ENCODE peak calls at places on chromosome 7, in ten cellular contexts. One of them, this sample, is unnamed.

GRCh38 chr7:70313251-70313650 is 715.0 kb downstream of the AUTS2 start:
- DNase-seq in activated T-cell treated with anti-CD3 and anti-CD28 coated beads for 24 hours: no peak
- DNase-seq in A549: no peak
- DNase-seq in fibroblast of lung: no peak
- DNase-seq in activated CD4-positive, alpha-beta memory T cell treated with anti-CD3 and anti-CD28 coated beads for 36 hours: no peak
- DNase-seq in HAP-1: no peak
- DNase-seq in GM23248: no peak
- DNase-seq in EL: no peak
- DNase-seq in spleen: no peak
- DNase-seq in brain microvascular endothelial cell: no peak
- DNase-seq in this sample: no peak

GRCh38 chr7:23864984-23865383 is 155.0 kb downstream of the STK31 start:
- DNase-seq in activated T-cell treated with anti-CD3 and anti-CD28 coated beads for 24 hours: no peak
- DNase-seq in A549: no peak
- DNase-seq in fibroblast of lung: peak
- DNase-seq in activated CD4-positive, alpha-beta memory T cell treated with anti-CD3 and anti-CD28 coated beads for 36 hours: no peak
- DNase-seq in HAP-1: no peak
- DNase-seq in GM23248: peak
- DNase-seq in EL: peak
- DNase-seq in spleen: no peak
- DNase-seq in brain microvascular endothelial cell: peak
- DNase-seq in this sample: no peak

GRCh38 chr7:121604627-121605296 is 208.7 kb upstream of the FAM3C start:
- DNase-seq in activated T-cell treated with anti-CD3 and anti-CD28 coated beads for 24 hours: no peak
- DNase-seq in A549: no peak
- DNase-seq in fibroblast of lung: peak
- DNase-seq in activated CD4-positive, alpha-beta memory T cell treated with anti-CD3 and anti-CD28 coated beads for 36 hours: no peak
- DNase-seq in HAP-1: peak
- DNase-seq in GM23248: peak
- DNase-seq in EL: no peak
- DNase-seq in spleen: no peak
- DNase-seq in brain microvascular endothelial cell: peak
- DNase-seq in this sample: no peak

GRCh38 chr7:46024263-46024916 is 103.3 kb upstream of the IGFBP3 start:
- DNase-seq in activated T-cell treated with anti-CD3 and anti-CD28 coated beads for 24 hours: no peak
- DNase-seq in A549: no peak
- DNase-seq in fibroblast of lung: no peak
- DNase-seq in activated CD4-positive, alpha-beta memory T cell treated with anti-CD3 and anti-CD28 coated beads for 36 hours: no peak
- DNase-seq in HAP-1: no peak
- DNase-seq in GM23248: peak
- DNase-seq in EL: no peak
- DNase-seq in spleen: no peak
- DNase-seq in brain microvascular endothelial cell: no peak
- DNase-seq in this sample: no peak

GRCh38 chr7:20776942-20777341 is 9.7 kb downstream of the SP8 start:
- DNase-seq in activated T-cell treated with anti-CD3 and anti-CD28 coated beads for 24 hours: no peak
- DNase-seq in A549: no peak
- DNase-seq in fibroblast of lung: no peak
- DNase-seq in activated CD4-positive, alpha-beta memory T cell treated with anti-CD3 and anti-CD28 coated beads for 36 hours: no peak
- DNase-seq in HAP-1: no peak
- DNase-seq in GM23248: no peak
- DNase-seq in EL: no peak
- DNase-seq in spleen: no peak
- DNase-seq in brain microvascular endothelial cell: no peak
- DNase-seq in this sample: no peak

GRCh38 chr7:135169141-135169935 is 1.2 kb downstream of the CYREN start:
- DNase-seq in activated T-cell treated with anti-CD3 and anti-CD28 coated beads for 24 hours: peak
- DNase-seq in A549: peak
- DNase-seq in fibroblast of lung: no peak
- DNase-seq in activated CD4-positive, alpha-beta memory T cell treated with anti-CD3 and anti-CD28 coated beads for 36 hours: peak
- DNase-seq in HAP-1: peak
- DNase-seq in GM23248: peak
- DNase-seq in EL: peak
- DNase-seq in spleen: peak
- DNase-seq in brain microvascular endothelial cell: peak
- DNase-seq in this sample: peak

GRCh38 chr7:158991824-158992621 is 135.7 kb downstream of the DYNC2I1 start:
- DNase-seq in activated T-cell treated with anti-CD3 and anti-CD28 coated beads for 24 hours: no peak
- DNase-seq in A549: no peak
- DNase-seq in fibroblast of lung: no peak
- DNase-seq in activated CD4-positive, alpha-beta memory T cell treated with anti-CD3 and anti-CD28 coated beads for 36 hours: no peak
- DNase-seq in HAP-1: no peak
- DNase-seq in GM23248: no peak
- DNase-seq in EL: no peak
- DNase-seq in spleen: no peak
- DNase-seq in brain microvascular endothelial cell: no peak
- DNase-seq in this sample: no peak

GRCh38 chr7:70646551-70647248 is 485.2 kb upstream of the GALNT17 start:
- DNase-seq in activated T-cell treated with anti-CD3 and anti-CD28 coated beads for 24 hours: no peak
- DNase-seq in A549: no peak
- DNase-seq in fibroblast of lung: no peak
- DNase-seq in activated CD4-positive, alpha-beta memory T cell treated with anti-CD3 and anti-CD28 coated beads for 36 hours: no peak
- DNase-seq in HAP-1: no peak
- DNase-seq in GM23248: peak
- DNase-seq in EL: no peak
- DNase-seq in spleen: no peak
- DNase-seq in brain microvascular endothelial cell: no peak
- DNase-seq in this sample: no peak

GRCh38 chr7:42492895-42493294 is 255.9 kb upstream of the GLI3 start:
- DNase-seq in activated T-cell treated with anti-CD3 and anti-CD28 coated beads for 24 hours: no peak
- DNase-seq in A549: no peak
- DNase-seq in fibroblast of lung: no peak
- DNase-seq in activated CD4-positive, alpha-beta memory T cell treated with anti-CD3 and anti-CD28 coated beads for 36 hours: no peak
- DNase-seq in HAP-1: no peak
- DNase-seq in GM23248: peak
- DNase-seq in EL: no peak
- DNase-seq in spleen: no peak
- DNase-seq in brain microvascular endothelial cell: no peak
- DNase-seq in this sample: no peak

GRCh38 chr7:122298131-122298530 is 6.4 kb downstream of the FEZF1 start:
- DNase-seq in activated T-cell treated with anti-CD3 and anti-CD28 coated beads for 24 hours: no peak
- DNase-seq in A549: no peak
- DNase-seq in fibroblast of lung: no peak
- DNase-seq in activated CD4-positive, alpha-beta memory T cell treated with anti-CD3 and anti-CD28 coated beads for 36 hours: no peak
- DNase-seq in HAP-1: no peak
- DNase-seq in GM23248: no peak
- DNase-seq in EL: no peak
- DNase-seq in spleen: no peak
- DNase-seq in brain microvascular endothelial cell: no peak
- DNase-seq in this sample: no peak

GRCh38 chr7:26723140-26723539 is 141.2 kb downstream of the SKAP2 start:
- DNase-seq in activated T-cell treated with anti-CD3 and anti-CD28 coated beads for 24 hours: no peak
- DNase-seq in A549: no peak
- DNase-seq in fibroblast of lung: no peak
- DNase-seq in activated CD4-positive, alpha-beta memory T cell treated with anti-CD3 and anti-CD28 coated beads for 36 hours: no peak
- DNase-seq in HAP-1: peak
- DNase-seq in GM23248: no peak
- DNase-seq in EL: no peak
- DNase-seq in spleen: no peak
- DNase-seq in brain microvascular endothelial cell: no peak
- DNase-seq in this sample: no peak

GRCh38 chr7:128827248-128827958 is 2.8 kb upstream of the FLNC start:
- DNase-seq in activated T-cell treated with anti-CD3 and anti-CD28 coated beads for 24 hours: no peak
- DNase-seq in A549: no peak
- DNase-seq in fibroblast of lung: peak
- DNase-seq in activated CD4-positive, alpha-beta memory T cell treated with anti-CD3 and anti-CD28 coated beads for 36 hours: no peak
- DNase-seq in HAP-1: no peak
- DNase-seq in GM23248: peak
- DNase-seq in EL: peak
- DNase-seq in spleen: no peak
- DNase-seq in brain microvascular endothelial cell: peak
- DNase-seq in this sample: no peak

GRCh38 chr7:5693529-5693928 is 87.9 kb downstream of the RNF216 start:
- DNase-seq in activated T-cell treated with anti-CD3 and anti-CD28 coated beads for 24 hours: no peak
- DNase-seq in A549: no peak
- DNase-seq in fibroblast of lung: peak
- DNase-seq in activated CD4-positive, alpha-beta memory T cell treated with anti-CD3 and anti-CD28 coated beads for 36 hours: no peak
- DNase-seq in HAP-1: no peak
- DNase-seq in GM23248: peak
- DNase-seq in EL: peak
- DNase-seq in spleen: peak
- DNase-seq in brain microvascular endothelial cell: peak
- DNase-seq in this sample: no peak

GRCh38 chr7:106653488-106653887 is 7.5 kb downstream of the CCDC71L start:
- DNase-seq in activated T-cell treated with anti-CD3 and anti-CD28 coated beads for 24 hours: no peak
- DNase-seq in A549: no peak
- DNase-seq in fibroblast of lung: no peak
- DNase-seq in activated CD4-positive, alpha-beta memory T cell treated with anti-CD3 and anti-CD28 coated beads for 36 hours: no peak
- DNase-seq in HAP-1: no peak
- DNase-seq in GM23248: no peak
- DNase-seq in EL: no peak
- DNase-seq in spleen: no peak
- DNase-seq in brain microvascular endothelial cell: no peak
- DNase-seq in this sample: no peak

GRCh38 chr7:130721486-130722277 is 12.3 kb downstream of the KLF14 start:
- DNase-seq in activated T-cell treated with anti-CD3 and anti-CD28 coated beads for 24 hours: no peak
- DNase-seq in A549: peak
- DNase-seq in fibroblast of lung: peak
- DNase-seq in activated CD4-positive, alpha-beta memory T cell treated with anti-CD3 and anti-CD28 coated beads for 36 hours: peak
- DNase-seq in HAP-1: peak
- DNase-seq in GM23248: peak
- DNase-seq in EL: peak
- DNase-seq in spleen: peak
- DNase-seq in brain microvascular endothelial cell: peak
- DNase-seq in this sample: no peak

GRCh38 chr7:139066315-139066714 is 30.5 kb upstream of the ZC3HAV1L start:
- DNase-seq in activated T-cell treated with anti-CD3 and anti-CD28 coated beads for 24 hours: no peak
- DNase-seq in A549: no peak
- DNase-seq in fibroblast of lung: no peak
- DNase-seq in activated CD4-positive, alpha-beta memory T cell treated with anti-CD3 and anti-CD28 coated beads for 36 hours: no peak
- DNase-seq in HAP-1: no peak
- DNase-seq in GM23248: no peak
- DNase-seq in EL: no peak
- DNase-seq in spleen: no peak
- DNase-seq in brain microvascular endothelial cell: no peak
- DNase-seq in this sample: no peak

GRCh38 chr7:24911213-24911603 is 68.8 kb downstream of the OSBPL3 start:
- DNase-seq in activated T-cell treated with anti-CD3 and anti-CD28 coated beads for 24 hours: no peak
- DNase-seq in A549: no peak
- DNase-seq in fibroblast of lung: no peak
- DNase-seq in activated CD4-positive, alpha-beta memory T cell treated with anti-CD3 and anti-CD28 coated beads for 36 hours: no peak
- DNase-seq in HAP-1: no peak
- DNase-seq in GM23248: no peak
- DNase-seq in EL: no peak
- DNase-seq in spleen: no peak
- DNase-seq in brain microvascular endothelial cell: no peak
- DNase-seq in this sample: peak

This sample was measured in stimulated activated naive CD4-positive, alpha-beta T cell treated with Interleukin-2 at 50 U/mL for 16 hours.